ENCODE peak calls at places on chromosomes 7 and 10, in four cellular contexts. Z, O, V and J are unnamed samples.

GRCh38 chr10:106360870-106361269 is 803.6 kb downstream of the SORCS1 start:
- DNase-seq in O (no peak), Z (no peak), V (no peak), J (no peak)

GRCh38 chr10:21372651-21373410 is 152.7 kb downstream of the SKIDA1 start:
- DNase-seq in O (peak; percentile 50), Z (peak; percentile 78), V (no peak), J (peak; percentile 6)

GRCh38 chr7:129805086-129805719 is 147.6 kb downstream of the UBE2H start:
- DNase-seq in Z (peak; percentile 47), O (no peak), V (no peak), J (no peak)

GRCh38 chr10:30742471-30742870 is 112.9 kb upstream of the LYZL2 start:
- DNase-seq in V (no peak), O (no peak), Z (no peak), J (no peak)

GRCh38 chr7:140673063-140673769 is 471 bp downstream of the ADCK2 start:
- DNase-seq in O (peak; percentile 80), V (no peak), Z (peak; percentile 89), J (peak; percentile 86)

GRCh38 chr10:77251297-77252013 is 386.2 kb downstream of the KCNMA1 start:
- DNase-seq in V (no peak), O (no peak), Z (peak; percentile 77), J (no peak)

GRCh38 chr10:554182-554848 is 135.2 kb downstream of the DIP2C start:
- DNase-seq in Z (peak; percentile 25), V (no peak), O (no peak), J (no peak)

GRCh38 chr7:53609185-53609584 is 573.8 kb downstream of the POM121L12 start:
- DNase-seq in O (no peak), V (no peak), Z (no peak), J (no peak)

GRCh38 chr7:79461660-79462059 is 8.2 kb upstream of the MAGI2 start:
- DNase-seq in Z (no peak), O (no peak), V (no peak), J (no peak)

GRCh38 chr10:137031-137430 is 1.8 kb downstream of the ZMYND11 start:
- DNase-seq in V (no peak), O (no peak), Z (peak; percentile 82), J (no peak)

GRCh38 chr10:114542373-114542772 is 115.7 kb downstream of the ABLIM1 start:
- DNase-seq in O (no peak), V (no peak), Z (no peak), J (no peak)

GRCh38 chr10:114541081-114541833 is 116.8 kb downstream of the ABLIM1 start:
- DNase-seq in Z (no peak), O (no peak), V (no peak), J (no peak)

GRCh38 chr10:114539623-114540022 is 118.5 kb downstream of the ABLIM1 start:
- DNase-seq in O (no peak), V (no peak), Z (no peak), J (no peak)

GRCh38 chr10:114538544-114538906 is 119.5 kb downstream of the ABLIM1 start:
- DNase-seq in O (peak; percentile 54), Z (no peak), V (no peak), J (peak; percentile 83)

GRCh38 chr10:114540191-114540590 is 117.9 kb downstream of the ABLIM1 start:
- DNase-seq in V (no peak), Z (no peak), O (no peak), J (no peak)
- H3K4me3 ChIP-seq in V (no peak overlapping the region), Z (no peak overlapping the region), O (no peak overlapping the region), J (no peak overlapping the region)

DNA sequence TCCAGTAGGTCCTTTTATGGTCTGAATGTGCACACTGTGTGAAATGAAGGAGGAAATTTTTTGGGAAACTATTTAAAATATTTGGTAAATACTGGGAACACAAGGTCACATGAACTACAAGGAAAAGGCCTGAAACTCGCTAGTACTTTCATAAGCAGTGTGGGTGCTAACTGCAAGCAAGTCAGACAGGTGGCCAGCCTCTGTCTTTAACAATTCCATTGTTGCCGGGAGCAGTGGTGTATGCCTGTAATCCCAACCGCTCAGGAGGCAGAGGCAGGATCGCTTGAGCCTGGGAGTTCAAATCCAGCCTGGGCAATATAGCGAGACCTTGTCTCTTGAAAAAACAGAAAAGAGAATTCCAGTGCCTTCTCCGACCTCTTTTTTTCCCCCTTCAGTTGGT is 37.5 kb downstream of the SMURF1 start:
- DNase-seq in Z (peak; percentile 82), O (no peak), V (no peak), J (no peak)
- H3K27ac ChIP-seq in Z (no peak overlapping the region), O (peak overlapping the region; percentile 57), V (peak overlapping the region; percentile 90), J (no peak overlapping the region)

DNA sequence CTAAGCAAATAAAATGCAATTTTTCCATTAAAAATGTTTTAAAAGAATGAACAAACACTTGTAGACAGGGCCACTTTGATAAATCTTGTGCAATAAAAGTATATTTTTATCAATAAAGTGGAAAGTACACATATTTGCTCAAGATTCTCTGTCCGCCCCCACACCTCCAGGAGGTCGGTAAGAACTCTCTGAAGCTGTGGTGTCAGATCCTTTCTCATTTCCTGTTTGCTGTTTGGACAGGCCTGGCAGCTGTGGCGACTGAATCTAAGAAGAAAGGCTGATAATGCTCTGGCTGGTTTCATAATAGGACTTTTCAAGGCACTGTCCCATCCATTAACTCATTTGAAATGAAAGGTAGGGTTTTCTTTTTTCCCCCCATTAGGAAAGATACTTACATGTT is 15.3 kb upstream of the ASB4 start:
- DNase-seq in O (no peak), Z (no peak), V (no peak), J (no peak)
- H3K4me3 ChIP-seq in O (no peak overlapping the region), Z (no peak overlapping the region), V (no peak overlapping the region), J (no peak overlapping the region)

DNA sequence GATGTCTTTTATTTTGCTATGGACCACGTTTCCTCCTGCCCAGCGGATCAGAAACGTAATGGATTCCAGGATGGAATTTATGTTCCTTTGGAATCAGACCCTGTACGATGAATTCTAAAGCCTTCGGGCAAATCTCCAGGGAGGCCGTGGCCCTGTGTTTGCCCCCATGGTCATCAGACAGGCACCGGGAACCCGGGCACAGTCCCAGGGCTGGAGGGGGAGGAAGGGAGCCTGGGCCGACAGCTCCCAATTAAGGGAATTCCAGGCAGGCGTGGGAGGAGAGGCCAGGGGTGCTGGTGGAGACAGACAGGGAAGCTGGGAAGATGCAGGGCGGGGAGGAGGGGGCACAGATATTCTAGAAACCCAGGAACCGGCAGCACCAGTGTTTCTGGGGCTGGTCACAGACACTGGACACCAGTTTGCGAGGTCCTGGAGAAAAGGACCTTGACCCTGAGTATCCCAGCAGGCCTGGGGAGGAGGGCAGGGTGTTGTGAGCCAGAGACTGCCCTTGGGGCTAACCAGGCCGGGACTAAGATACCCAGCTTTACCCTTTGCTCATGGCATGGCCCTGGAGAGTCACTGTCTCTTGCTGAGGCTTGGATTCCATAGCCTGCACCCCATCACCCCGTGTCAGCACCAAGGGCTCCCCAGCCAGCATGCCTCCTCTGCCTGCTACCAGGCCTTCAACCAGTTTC is 124.2 kb downstream of the COL26A1 start:
- DNase-seq in Z (peak; percentile 67), O (no peak), V (no peak), J (no peak)
- H3K27ac ChIP-seq in Z (peak overlapping the region; percentile 75), O (no peak overlapping the region), V (no peak overlapping the region), J (no peak overlapping the region)

DNA sequence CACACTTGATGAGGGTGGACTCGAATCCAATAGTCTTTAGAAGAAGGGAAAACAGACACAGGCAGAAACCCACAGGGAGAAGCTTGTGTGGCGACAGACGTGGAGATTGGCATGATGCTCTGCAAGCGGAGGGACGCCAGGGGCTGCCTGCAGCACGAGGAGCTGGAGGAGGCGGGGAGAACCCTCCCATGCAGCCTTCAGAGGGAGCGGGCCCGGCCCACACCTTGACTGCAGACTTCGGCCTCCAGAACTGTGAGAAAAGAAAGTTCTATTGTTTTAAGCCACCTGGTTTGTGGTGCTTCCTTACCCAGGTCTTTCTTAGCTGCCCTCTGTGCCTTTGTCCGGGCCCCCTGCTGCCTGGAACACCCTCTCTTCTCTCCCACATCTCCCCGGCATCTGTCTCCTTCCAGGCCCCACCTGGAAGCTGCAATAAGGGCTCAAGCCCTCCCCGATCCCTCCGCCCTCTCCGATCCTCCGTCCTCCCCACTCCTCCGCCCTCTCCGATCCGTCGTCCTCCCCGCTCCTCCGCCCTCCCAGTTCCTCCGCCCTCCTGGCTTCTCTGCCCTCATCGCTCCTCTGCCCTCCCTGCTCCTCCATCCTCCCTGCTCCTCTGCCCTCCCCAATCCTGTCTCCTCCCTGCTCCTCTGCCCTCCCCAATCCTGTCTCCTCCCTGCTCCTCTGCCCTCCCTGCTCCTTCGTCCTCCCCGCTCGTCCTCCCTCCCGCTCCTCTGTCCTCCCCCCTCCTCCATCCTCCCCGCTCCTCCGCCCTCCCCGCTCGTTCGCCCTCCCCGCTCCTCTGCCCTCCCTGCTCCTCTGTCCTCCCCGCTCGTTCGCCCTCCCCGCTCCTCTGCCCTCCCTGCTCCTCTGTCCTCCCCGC is 17.5 kb upstream of the PRKAG2 start:
- DNase-seq in O (no peak), V (no peak), Z (peak; percentile 49), J (no peak)
- H3K4me3 ChIP-seq in O (no peak overlapping the region), V (no peak overlapping the region), Z (no peak overlapping the region), J (no peak overlapping the region)

DNA sequence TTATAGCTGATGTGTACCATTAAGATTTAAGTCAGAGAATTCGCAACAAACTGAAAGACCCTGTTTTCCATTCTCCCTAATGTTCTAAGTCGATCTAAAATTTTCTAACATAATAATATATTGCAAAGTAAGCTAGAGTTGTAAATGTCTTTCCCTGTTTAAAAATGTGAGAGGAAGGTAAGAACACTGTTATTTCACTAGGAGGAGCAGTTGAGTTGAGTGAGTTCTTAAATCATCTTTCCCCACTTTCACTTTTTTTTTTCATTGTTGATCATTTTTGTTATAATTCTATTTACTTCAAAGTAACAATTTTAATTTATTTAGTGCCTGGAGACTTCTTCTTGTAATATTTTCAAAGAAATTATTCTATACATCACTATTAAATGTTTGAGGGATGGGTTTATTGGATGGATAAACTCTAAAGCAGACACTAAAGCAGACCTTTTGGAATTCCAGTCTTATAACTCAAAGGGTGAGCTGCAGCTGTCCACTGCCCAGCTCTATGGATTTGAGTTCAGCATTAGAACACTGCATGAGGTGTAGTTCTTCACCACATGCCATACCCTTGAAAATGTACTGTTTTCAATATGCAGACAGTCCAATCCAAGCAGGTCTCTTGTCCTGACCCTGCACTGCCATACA is 181.3 kb upstream of the FZD1 start:
- DNase-seq in V (no peak), Z (no peak), O (no peak), J (no peak)
- H3K27ac ChIP-seq in V (no peak overlapping the region), Z (no peak overlapping the region), O (no peak overlapping the region), J (peak overlapping the region; percentile 78)

GRCh38 chr10:62239994-62240393 is 28.6 kb downstream of the RTKN2 start:
- DNase-seq in Z (no peak), V (no peak), O (no peak), J (no peak)

GRCh38 chr10:62243647-62243997 is 25.0 kb downstream of the RTKN2 start:
- DNase-seq in V (no peak), O (no peak), Z (no peak), J (no peak)

GRCh38 chr10:62248465-62248864 is 20.2 kb downstream of the RTKN2 start:
- DNase-seq in V (no peak), Z (no peak), O (no peak), J (no peak)

GRCh38 chr10:62244785-62245595 is 23.7 kb downstream of the RTKN2 start:
- DNase-seq in Z (no peak), O (no peak), V (no peak), J (peak; percentile 7)

GRCh38 chr10:62244088-62244487 is 24.6 kb downstream of the RTKN2 start:
- DNase-seq in V (no peak), Z (no peak), O (no peak), J (no peak)
- H3K4me3 ChIP-seq in V (no peak overlapping the region), Z (no peak overlapping the region), O (no peak overlapping the region), J (no peak overlapping the region)

GRCh38 chr7:155327590-155328320 is 30.1 kb downstream of the INSIG1 start:
- DNase-seq in O (no peak), V (no peak), Z (peak; percentile 38), J (no peak)
- H3K27ac ChIP-seq in O (no peak overlapping the region), V (no peak overlapping the region), Z (no peak overlapping the region), J (no peak overlapping the region)